ENCODE peak calls at places on chromosomes 11 and 22, in five cellular contexts. W, O, L, C and Z are unnamed samples.

GRCh38 chr11:84890706-84891105 is 736.4 kb downstream of the DLG2 start:
- DNase-seq in W (no peak), O (no peak), L (no peak), C (no peak), Z (no peak)

GRCh38 chr22:44440224-44441160 is 57.5 kb downstream of the RTL6 start:
- DNase-seq in W (peak; percentile 45), O (no peak), L (no peak), C (no peak), Z (no peak)

GRCh38 chr11:114162719-114163123 is 103.2 kb downstream of the ZBTB16 start:
- DNase-seq in W (peak; percentile 97), O (no peak), L (no peak), C (peak; percentile 84), Z (peak; percentile 91)

GRCh38 chr11:23590909-23591308 is 730.6 kb upstream of the CCDC179 start:
- DNase-seq in W (no peak), O (no peak), L (no peak), C (no peak), Z (no peak)

GRCh38 chr11:134038897-134039470 is 29.9 kb upstream of the JAM3 start:
- DNase-seq in W (peak; percentile 81), O (no peak), L (no peak), C (no peak), Z (no peak)

GRCh38 chr11:114258696-114259095 is 37.5 kb upstream of the NNMT start:
- DNase-seq in W (no peak), O (no peak), L (no peak), C (no peak), Z (no peak)

GRCh38 chr11:16959528-16960100 is 54.6 kb downstream of the PLEKHA7 start:
- DNase-seq in W (no peak), O (no peak), L (peak; percentile 70), C (no peak), Z (no peak)

GRCh38 chr11:12675951-12676711 is 1.9 kb downstream of the TEAD1 start:
- DNase-seq in W (no peak), O (no peak), L (peak; percentile 27), C (no peak), Z (no peak)

GRCh38 chr11:129460714-129461113 is 85.1 kb downstream of the BARX2 start:
- DNase-seq in W (no peak), O (no peak), L (no peak), C (no peak), Z (no peak)

GRCh38 chr11:64206457-64207246 is at the start of gene FERMT3:
- DNase-seq in W (no peak), O (no peak), L (peak; percentile 46), C (no peak), Z (no peak)

GRCh38 chr22:40240671-40241070 is 62.9 kb downstream of the TNRC6B start:
- DNase-seq in W (no peak), O (no peak), L (no peak), C (no peak), Z (no peak)

GRCh38 chr22:42313204-42313603 is 42.8 kb upstream of the TCF20 start:
- DNase-seq in W (no peak), O (no peak), L (no peak), C (no peak), Z (no peak)

GRCh38 chr22:40648386-40648785 is 11.9 kb upstream of the MRTFA start:
- DNase-seq in W (no peak), O (no peak), L (peak; percentile 90), C (no peak), Z (no peak)

GRCh38 chr11:35170503-35170902 is 31.5 kb downstream of the CD44 start:
- DNase-seq in W (no peak), O (no peak), L (no peak), C (no peak), Z (no peak)

GRCh38 chr22:45885171-45885840 is 91.7 kb downstream of the WNT7B start:
- DNase-seq in W (peak; percentile 58), O (no peak), L (no peak), C (no peak), Z (peak; percentile 17)

GRCh38 chr11:5291207-5291838 is 10.4 kb downstream of the OR51B4 start:
- DNase-seq in W (no peak), O (peak; percentile 35), L (peak; percentile 68), C (no peak), Z (no peak)

GRCh38 chr11:2891901-2892214 is 6.3 kb upstream of the CDKN1C start:
- DNase-seq in W (peak; percentile 75), O (no peak), L (no peak), C (no peak), Z (no peak)

GRCh38 chr22:48444320-48445112 is 1383.2 kb downstream of the BRD1 start:
- DNase-seq in W (no peak), O (no peak), L (peak; percentile 79), C (no peak), Z (peak; percentile 57)

GRCh38 chr22:18970180-18970947 is 34.3 kb upstream of the PRODH start:
- DNase-seq in W (no peak), O (no peak), L (no peak), C (no peak), Z (peak; percentile 49)

GRCh38 chr11:94623120-94623735 is 56.1 kb downstream of the PIWIL4 start:
- DNase-seq in W (no peak), O (peak; percentile 88), L (peak; percentile 68), C (no peak), Z (no peak)

DNA sequence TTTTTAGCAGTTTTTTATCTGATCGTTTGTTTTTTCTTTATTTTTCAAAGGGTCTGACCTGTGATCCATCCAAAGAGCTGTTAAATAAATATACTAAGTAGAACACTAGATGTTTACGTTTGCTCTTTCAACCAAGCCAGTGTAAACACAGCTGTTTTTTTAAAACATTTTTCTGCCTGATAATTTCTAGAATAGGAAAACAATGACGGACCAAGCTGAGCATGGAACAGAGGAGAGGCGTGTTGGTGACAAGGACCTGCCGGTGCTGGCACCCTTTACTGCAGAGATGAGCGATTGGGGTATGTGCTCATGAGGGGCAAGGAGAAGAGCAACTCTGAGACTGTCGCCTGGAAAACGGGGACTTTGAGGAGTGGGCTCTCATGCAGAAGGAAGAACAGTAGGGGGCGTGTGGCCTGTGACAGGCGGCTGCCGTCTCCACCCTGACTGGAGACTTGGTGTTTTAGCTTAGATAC is 28.6 kb upstream of the PANX2 start:
- DNase-seq in W (no peak), O (no peak), L (no peak), C (no peak), Z (no peak)
- TF ChIP-seq CTCF in W (no peak), O (no peak), L (no peak), C (no peak), Z (no peak)

GRCh38 chr11:77093987-77094840 is 8.4 kb upstream of the OMP start:
- DNase-seq in W (peak; percentile 51), O (no peak), L (no peak), C (no peak), Z (no peak)

GRCh38 chr11:77093056-77093891 is 9.4 kb upstream of the OMP start:
- DNase-seq in W (peak; percentile 61), O (no peak), L (no peak), C (no peak), Z (no peak)

GRCh38 chr11:77095551-77096490 is 6.8 kb upstream of the OMP start:
- DNase-seq in W (peak; percentile 58), O (no peak), L (no peak), C (no peak), Z (peak; percentile 31)

GRCh38 chr11:77094841-77095365 is 7.7 kb upstream of the OMP start:
- DNase-seq in W (peak; percentile 44), O (no peak), L (no peak), C (no peak), Z (peak; percentile 36)

GRCh38 chr11:77096591-77097019 is 6.0 kb upstream of the OMP start:
- DNase-seq in W (peak; percentile 59), O (no peak), L (no peak), C (no peak), Z (no peak)
- H3K27ac ChIP-seq in W (no peak overlapping the region), O (no peak overlapping the region), L (no peak overlapping the region), C (no peak overlapping the region), Z (no peak overlapping the region)

GRCh38 chr22:23503142-23503541 is 76.9 kb downstream of the IGLL1 start:
- DNase-seq in W (peak; percentile 46), O (no peak), L (no peak), C (no peak), Z (no peak)

GRCh38 chr22:23501708-23502107 is 78.4 kb downstream of the IGLL1 start:
- DNase-seq in W (peak; percentile 40), O (no peak), L (no peak), C (no peak), Z (no peak)

GRCh38 chr22:23504522-23504921 is 75.6 kb downstream of the IGLL1 start:
- DNase-seq in W (peak; percentile 39), O (no peak), L (no peak), C (no peak), Z (no peak)

GRCh38 chr22:23501244-23501643 is 78.8 kb downstream of the IGLL1 start:
- DNase-seq in W (peak; percentile 12), O (no peak), L (no peak), C (no peak), Z (peak; percentile 13)

GRCh38 chr22:23503736-23504440 is 76.2 kb downstream of the IGLL1 start:
- DNase-seq in W (peak; percentile 54), O (no peak), L (no peak), C (no peak), Z (no peak)
- H3K4me3 ChIP-seq in W (no peak overlapping the region), O (no peak overlapping the region), L (no peak overlapping the region), C (no peak overlapping the region), Z (no peak overlapping the region)

DNA sequence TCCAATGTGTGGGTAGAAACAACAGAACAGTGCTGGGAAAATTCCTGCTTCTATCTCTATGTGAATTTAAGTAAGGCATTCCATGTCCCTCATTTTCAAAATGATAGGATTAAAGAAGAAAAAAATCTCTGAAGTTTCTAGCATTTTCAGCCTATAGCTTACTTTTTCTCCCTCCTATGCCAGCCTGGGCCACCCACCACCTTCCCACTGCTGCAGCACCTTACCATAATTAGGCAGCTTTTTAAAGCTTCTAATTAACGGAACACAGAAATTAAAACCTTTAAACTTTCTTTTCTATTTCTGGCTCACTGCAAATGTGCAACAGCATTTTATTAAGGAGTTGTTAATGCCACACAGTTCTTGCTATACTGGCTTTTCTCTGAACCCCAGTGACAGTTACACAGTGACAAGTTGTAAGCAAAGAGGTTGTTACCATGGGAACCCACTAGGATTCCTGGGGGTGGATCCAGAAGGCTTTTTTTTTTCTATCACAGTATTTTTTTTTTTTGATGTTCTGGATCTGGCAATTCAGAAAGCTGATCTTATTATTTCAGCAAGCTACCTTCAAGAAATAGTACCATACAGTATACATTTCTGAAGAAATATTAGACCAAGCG is 20.2 kb downstream of the CELF1 start:
- DNase-seq in W (no peak), O (no peak), L (no peak), C (no peak), Z (no peak)
- TF ChIP-seq CTCF in W (no peak), O (no peak), L (no peak), C (no peak), Z (no peak)

GRCh38 chr11:1162153-1162497 is 4.4 kb downstream of the MUC5AC start:
- DNase-seq in W (peak; percentile 51), O (no peak), L (no peak), C (no peak), Z (no peak)

GRCh38 chr11:1163321-1163910 is 5.7 kb downstream of the MUC5AC start:
- DNase-seq in W (peak; percentile 45), O (no peak), L (no peak), C (no peak), Z (no peak)

GRCh38 chr11:1163911-1164735 is 6.4 kb downstream of the MUC5AC start:
- DNase-seq in W (peak; percentile 56), O (no peak), L (no peak), C (no peak), Z (no peak)

GRCh38 chr11:1161410-1162152 is 3.8 kb downstream of the MUC5AC start:
- DNase-seq in W (peak; percentile 62), O (no peak), L (no peak), C (no peak), Z (no peak)

GRCh38 chr11:1162498-1163311 is 5.0 kb downstream of the MUC5AC start:
- DNase-seq in W (peak; percentile 59), O (no peak), L (no peak), C (no peak), Z (no peak)
- H3K27ac ChIP-seq in W (no peak overlapping the region), O (no peak overlapping the region), L (no peak overlapping the region), C (no peak overlapping the region), Z (no peak overlapping the region)

GRCh38 chr22:49657275-49657973 is 170.2 kb downstream of the BRD1 start:
- DNase-seq in W (peak; percentile 76), O (peak; percentile 71), L (peak; percentile 87), C (no peak), Z (peak; percentile 18)
- H3K4me3 ChIP-seq in W (peak overlapping the region; percentile 44), O (peak overlapping the region; percentile 78), L (peak overlapping the region; percentile 78), C (peak overlapping the region; percentile 69), Z (peak overlapping the region; percentile 49)